ENCODE peak calls at places on chromosomes 11 and 22, in six cellular contexts. A, T, W, E, M and I are unnamed samples. For H3K9me3, the result is how much of the 10 kb centered on the place peaks cover.

GRCh38 chr11:63017306-63017974 is 1.8 kb upstream of the SLC22A8 start:
- DNase-seq in A (no peak), T (no peak), W (no peak), E (no peak), M (no peak), I (no peak)

GRCh38 chr11:112499153-112499907 is 238.7 kb upstream of the PLET1 start:
- DNase-seq in A (no peak), T (no peak), W (no peak), E (no peak), M (no peak), I (no peak)

GRCh38 chr22:46195487-46196165 is 45.3 kb downstream of the PPARA start:
- DNase-seq in A (no peak), T (no peak), W (no peak), E (no peak), M (no peak), I (no peak)

GRCh38 chr11:77147668-77148321 is 19.7 kb downstream of the MYO7A start:
- DNase-seq in A (no peak), T (peak), W (no peak), E (peak), M (no peak), I (no peak)

GRCh38 chr11:95888439-95888838 is 35.5 kb downstream of the MTMR2 start:
- DNase-seq in A (no peak), T (no peak), W (no peak), E (no peak), M (no peak), I (no peak)

GRCh38 chr11:37786214-37786755 is 1188.2 kb upstream of the RAG2 start:
- DNase-seq in A (no peak), T (no peak), W (no peak), E (no peak), M (no peak), I (no peak)

GRCh38 chr22:48398181-48398905 is 1429.3 kb downstream of the BRD1 start:
- DNase-seq in A (no peak), T (no peak), W (no peak), E (no peak), M (peak), I (no peak)

GRCh38 chr11:95149659-95150294 is 60.1 kb downstream of the ENDOD1 start:
- DNase-seq in A (peak), T (no peak), W (no peak), E (no peak), M (no peak), I (no peak)

GRCh38 chr11:43690929-43691328 is 10.4 kb downstream of the HSD17B12 start:
- DNase-seq in A (no peak), T (no peak), W (no peak), E (no peak), M (no peak), I (no peak)

GRCh38 chr11:77223797-77224196 is 77.7 kb downstream of the GDPD4 start:
- DNase-seq in A (no peak), T (no peak), W (no peak), E (no peak), M (no peak), I (no peak)

GRCh38 chr11:36376315-36376887 is 80.3 kb downstream of the PRR5L start:
- DNase-seq in A (peak), T (peak), W (peak), E (no peak), M (no peak), I (peak)

GRCh38 chr11:110362916-110363574 is 66.6 kb upstream of the RDX start:
- DNase-seq in A (no peak), T (peak), W (no peak), E (no peak), M (no peak), I (no peak)

GRCh38 chr22:42340695-42341383 is 70.4 kb upstream of the TCF20 start:
- DNase-seq in A (no peak), T (peak), W (no peak), E (no peak), M (no peak), I (no peak)

GRCh38 chr22:24141586-24141985 is 39.7 kb upstream of the SUSD2 start:
- DNase-seq in A (no peak), T (no peak), W (no peak), E (no peak), M (no peak), I (no peak)

DNA sequence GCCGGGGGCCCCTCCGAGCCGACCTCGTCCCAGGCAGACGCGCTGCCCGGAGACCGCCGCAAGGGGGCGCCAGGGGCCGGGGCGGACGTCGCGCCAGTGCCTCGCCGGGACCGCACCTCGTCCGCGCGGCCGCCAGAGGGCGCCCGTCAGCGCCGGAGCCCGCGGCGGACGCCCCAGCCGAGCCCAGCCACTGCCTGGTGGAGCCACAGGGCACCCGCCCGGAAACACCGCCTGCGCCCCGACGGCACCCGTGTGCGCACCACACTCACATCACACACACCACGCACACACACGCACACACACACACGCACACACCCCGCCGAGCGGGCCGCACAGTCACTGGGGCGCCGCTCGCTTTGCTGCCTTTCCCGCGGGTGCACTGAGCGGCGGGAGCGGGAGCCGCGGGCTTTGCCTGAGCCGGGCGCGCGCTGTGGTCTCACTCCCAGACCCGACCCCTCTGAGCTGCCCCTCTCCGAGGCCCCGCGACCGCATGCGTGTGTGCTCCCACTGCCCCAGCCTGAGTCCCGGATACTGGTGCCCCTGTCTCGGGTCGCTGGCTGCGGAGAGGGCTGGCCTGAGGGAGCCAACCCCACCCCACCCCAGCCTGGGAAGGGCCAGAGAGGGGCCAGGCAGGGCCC is 449.3 kb downstream of the OPCML start:
- DNase-seq in A (peak), T (peak), W (no peak), E (no peak), M (no peak), I (peak)
- TF ChIP-seq CTCF in A (no peak), T (peak), W (no peak), E (no peak), M (peak), I (peak)

DNA sequence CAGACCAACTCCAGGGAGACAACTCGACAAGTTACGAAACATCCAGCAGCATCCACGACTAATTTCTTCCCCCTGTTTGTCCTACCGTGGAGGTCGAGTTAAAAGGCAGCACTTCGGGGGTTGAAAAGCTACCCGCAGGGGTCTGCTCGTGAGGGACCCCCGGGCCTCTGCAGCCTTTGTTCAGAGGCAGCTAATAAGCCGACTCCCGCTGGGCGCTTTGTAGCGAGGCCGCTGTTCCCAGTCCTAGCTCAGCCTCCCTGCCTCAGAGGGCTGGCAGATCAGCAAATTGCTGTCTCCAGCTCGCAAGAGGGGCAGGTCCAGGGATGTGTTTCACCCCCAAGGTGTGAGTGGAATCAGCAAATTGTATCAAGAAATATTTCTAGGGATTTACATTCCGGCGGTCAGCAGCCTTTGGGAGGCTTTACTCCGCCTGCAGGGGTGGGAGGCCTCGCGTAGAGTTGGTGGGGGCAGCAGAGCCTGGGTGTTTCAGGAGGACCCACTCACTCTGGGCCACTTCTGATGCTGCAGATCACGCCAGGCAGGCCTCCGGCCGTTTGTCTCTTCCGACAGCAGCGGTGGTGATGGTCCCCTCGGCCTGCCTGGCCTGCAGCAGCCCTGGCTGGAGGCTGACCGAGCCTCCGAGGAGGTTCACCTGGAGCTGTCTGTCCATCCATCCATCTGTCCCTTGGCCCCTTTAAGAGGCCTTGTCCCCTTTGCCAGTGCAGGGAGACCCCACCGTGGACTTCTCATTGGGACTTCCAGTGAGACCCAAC is 21.6 kb upstream of the KCNQ1OT1 start:
- DNase-seq in A (no peak), T (no peak), W (no peak), E (no peak), M (no peak), I (no peak)
- H3K4me3 ChIP-seq in A (no peak), T (no peak), W (no peak), E (no peak), M (no peak), I (no peak)

GRCh38 chr11:2818021-2818420 is 67.6 kb downstream of the CDKN1C start:
- DNase-seq in A (peak), T (no peak), W (no peak), E (no peak), M (no peak), I (peak)
- H3K9me3 ChIP-seq in A (under half), T (under half), W (under half), E (under half), M (under half), I (under half)

DNA sequence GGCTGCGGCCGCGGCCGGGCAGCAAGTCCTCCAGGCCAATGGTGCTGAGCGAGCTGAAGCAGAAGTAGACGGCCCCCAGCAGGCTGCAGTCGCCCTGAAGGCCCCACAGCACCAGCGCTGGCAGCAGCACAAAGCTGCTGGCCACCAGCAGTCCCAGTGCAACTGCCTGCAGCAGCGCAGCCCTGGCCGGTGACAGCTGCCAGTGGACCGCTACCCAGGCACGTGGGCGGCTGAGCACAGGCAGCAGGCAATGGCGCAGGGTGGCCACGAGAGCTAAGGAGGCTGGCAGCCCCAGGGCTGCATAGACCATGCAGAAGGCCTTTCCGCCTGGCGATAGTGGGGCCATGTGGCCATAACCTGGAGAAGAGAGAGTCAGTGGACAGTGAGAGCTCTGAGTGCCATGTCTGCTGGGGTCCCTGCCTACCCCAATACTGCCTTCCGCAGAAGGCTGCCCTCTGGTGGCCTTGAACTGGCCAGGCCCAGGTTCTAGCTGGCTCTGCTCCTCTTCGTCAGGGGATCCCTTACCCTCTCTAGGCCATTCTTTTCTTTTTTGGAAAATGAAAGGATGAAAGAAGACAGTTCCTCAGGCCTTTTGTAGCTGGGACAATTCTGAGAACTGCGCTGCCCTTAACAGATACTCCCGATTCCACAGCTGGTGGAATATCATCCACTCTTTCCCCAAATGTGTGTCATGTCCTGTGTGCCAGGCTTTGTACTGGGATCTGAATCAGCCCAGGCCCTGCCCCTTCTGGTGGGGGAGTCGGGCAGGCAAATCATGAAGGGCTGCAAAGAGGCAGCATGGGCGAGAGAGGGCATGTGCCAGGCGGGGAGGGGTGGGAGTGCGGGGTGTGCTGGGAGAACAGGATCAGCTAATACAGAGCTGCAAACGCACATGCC is 1.8 kb downstream of the KCNK7 start:
- DNase-seq in A (no peak), T (peak), W (no peak), E (peak), M (peak), I (no peak)
- TF ChIP-seq CTCF in A (peak), T (peak), W (peak), E (peak), M (peak), I (peak)

DNA sequence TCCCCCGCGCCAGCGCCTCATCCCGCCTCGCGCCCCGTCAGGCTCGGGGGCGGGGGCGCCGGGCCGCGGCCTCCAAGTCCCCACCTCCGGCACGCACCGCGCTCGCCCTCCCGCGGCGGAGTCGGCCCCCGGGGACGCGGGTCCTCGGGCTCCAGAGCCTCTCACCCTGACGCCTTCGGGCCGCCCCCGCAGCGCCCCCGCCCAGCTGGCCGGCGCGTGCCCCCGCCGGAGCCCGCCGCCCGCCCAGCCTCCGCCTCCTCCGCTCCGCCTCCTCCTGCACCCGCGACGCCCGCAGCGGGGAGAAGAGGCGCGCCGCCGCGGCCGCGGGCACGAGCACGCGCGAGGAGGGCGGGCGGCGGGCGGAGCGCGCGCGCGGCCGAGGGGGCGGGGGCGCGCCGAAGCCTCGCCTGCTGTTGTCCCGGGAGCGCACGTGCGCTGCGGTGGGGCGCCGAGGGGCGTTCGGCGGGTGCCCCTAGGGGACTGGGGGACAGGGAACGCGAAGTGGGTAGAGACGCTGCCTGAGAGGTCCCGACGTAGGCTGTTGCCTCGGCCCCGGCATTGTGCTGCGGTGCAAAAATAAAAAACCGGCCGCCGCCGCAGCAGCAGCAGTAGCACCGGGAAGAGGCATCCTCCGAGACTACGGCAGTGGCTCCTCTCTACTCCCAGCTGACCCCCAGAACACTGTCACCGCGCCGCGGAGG is 87.4 kb upstream of the ARHGAP32 start:
- DNase-seq in A (peak), T (peak), W (peak), E (peak), M (peak), I (peak)
- H3K4me3 ChIP-seq in A (peak), T (peak), W (peak), E (peak), M (peak), I (peak)

GRCh38 chr22:47374901-47375575 is 612.6 kb downstream of the TBC1D22A start:
- DNase-seq in A (peak), T (no peak), W (no peak), E (no peak), M (peak), I (peak)

GRCh38 chr22:47377926-47378560 is 615.6 kb downstream of the TBC1D22A start:
- DNase-seq in A (no peak), T (no peak), W (no peak), E (no peak), M (no peak), I (peak)

GRCh38 chr22:47376322-47376700 is 613.9 kb downstream of the TBC1D22A start:
- DNase-seq in A (no peak), T (no peak), W (no peak), E (no peak), M (peak), I (peak)

GRCh38 chr22:47375621-47376321 is 613.3 kb downstream of the TBC1D22A start:
- DNase-seq in A (peak), T (no peak), W (no peak), E (no peak), M (peak), I (peak)

GRCh38 chr22:47376901-47377520 is 614.6 kb downstream of the TBC1D22A start:
- DNase-seq in A (peak), T (no peak), W (no peak), E (no peak), M (peak), I (peak)
- H3K9me3 ChIP-seq in A (under half), T (under half), W (under half), E (under half), M (under half), I (under half)

GRCh38 chr11:20595101-20595500 is 4.3 kb upstream of the SLC6A5 start:
- DNase-seq in A (no peak), T (no peak), W (no peak), E (no peak), M (no peak), I (no peak)
- TF ChIP-seq CTCF in A (no peak), T (no peak), W (no peak), E (no peak), M (no peak), I (no peak)

GRCh38 chr11:117877120-117877784 is 794 bp upstream of the FXYD6 start:
- DNase-seq in A (no peak), T (no peak), W (peak), E (peak), M (no peak), I (no peak)

GRCh38 chr11:117876049-117876340 is 463 bp downstream of the FXYD6 start:
- DNase-seq in A (no peak), T (no peak), W (no peak), E (no peak), M (no peak), I (no peak)

GRCh38 chr11:117874910-117875396 is 1.5 kb downstream of the FXYD6 start:
- DNase-seq in A (no peak), T (no peak), W (no peak), E (peak), M (no peak), I (no peak)

GRCh38 chr11:117875397-117876048 is 935 bp downstream of the FXYD6 start:
- DNase-seq in A (no peak), T (peak), W (no peak), E (peak), M (no peak), I (no peak)

DNA sequence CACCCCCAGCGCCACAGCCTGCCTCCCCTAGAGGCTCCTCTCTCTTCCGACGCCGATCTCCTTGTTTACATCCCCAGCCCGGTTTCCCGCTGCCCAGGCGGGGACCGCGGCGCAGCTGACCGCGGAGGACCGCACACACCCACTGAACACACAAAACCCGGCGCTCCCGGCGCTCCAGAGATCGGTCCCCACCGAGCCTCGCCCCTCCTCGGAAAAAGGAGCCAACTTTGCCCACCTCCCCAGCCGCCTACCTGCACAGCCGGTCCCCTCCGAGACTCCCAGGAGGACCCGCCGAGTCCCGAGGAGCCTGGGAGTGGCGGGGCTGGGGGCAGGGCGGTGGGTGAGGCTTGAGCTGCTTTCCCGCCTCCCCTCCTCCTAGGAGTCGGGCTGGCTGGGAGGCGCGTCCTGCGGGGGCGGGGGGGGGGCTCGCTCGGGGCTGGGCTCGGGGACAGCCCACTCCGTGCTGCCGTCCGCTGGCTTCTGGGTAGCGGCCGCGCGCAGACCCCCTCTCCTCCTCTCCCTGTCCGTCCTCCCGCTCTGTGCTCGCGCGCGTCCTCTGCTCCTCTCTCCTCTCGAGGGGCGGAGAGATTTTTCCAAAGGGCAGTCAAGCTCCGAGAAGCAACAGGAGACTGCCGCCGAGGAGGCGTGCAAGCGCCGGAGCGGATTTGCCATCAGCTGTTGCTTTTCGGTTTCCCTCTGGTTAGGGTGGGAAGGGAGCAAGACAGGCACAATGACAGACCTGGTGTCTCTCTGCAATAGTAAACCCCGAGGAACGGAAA is at the start of gene FXYD6:
- DNase-seq in A (peak), T (peak), W (peak), E (peak), M (no peak), I (peak)
- H3K4me3 ChIP-seq in A (peak), T (peak), W (peak), E (peak), M (peak), I (peak)